ENCODE peak calls at places on chromosomes 12 and 14, in six cellular contexts. C, Z, O, L, F and R are unnamed samples.

GRCh38 chr14:20460458-20461229 is 590 bp downstream of the PIP4P1 start:
- DNase-seq in C (no peak), Z (peak), O (no peak), L (no peak), F (peak), R (no peak)

GRCh38 chr14:105229099-105229655 is 19.2 kb upstream of the BTBD6 start:
- DNase-seq in C (peak), Z (no peak), O (no peak), L (no peak), F (no peak), R (no peak)

GRCh38 chr14:83969998-83970397 is 1559.9 kb upstream of the FLRT2 start:
- DNase-seq in C (no peak), Z (no peak), O (no peak), L (no peak), F (no peak), R (no peak)

GRCh38 chr12:92466391-92467305 is 236.1 kb upstream of the PLEKHG7 start:
- DNase-seq in C (no peak), Z (no peak), O (peak), L (no peak), F (no peak), R (peak)

GRCh38 chr12:29552324-29552927 is 54.9 kb upstream of the OVCH1 start:
- DNase-seq in C (peak), Z (peak), O (peak), L (peak), F (peak), R (peak)

GRCh38 chr14:34365309-34365915 is 96.6 kb downstream of the SPTSSA start:
- DNase-seq in C (no peak), Z (no peak), O (no peak), L (peak), F (no peak), R (peak)

GRCh38 chr14:74653386-74654138 is 41.5 kb upstream of the LTBP2 start:
- DNase-seq in C (no peak), Z (no peak), O (no peak), L (no peak), F (no peak), R (peak)

GRCh38 chr12:71945883-71946282 is 7.2 kb downstream of the TPH2 start:
- DNase-seq in C (no peak), Z (no peak), O (no peak), L (no peak), F (no peak), R (no peak)

GRCh38 chr12:96989916-96990315 is 82.9 kb downstream of the NEDD1 start:
- DNase-seq in C (no peak), Z (no peak), O (no peak), L (peak), F (no peak), R (peak)

GRCh38 chr12:64232201-64232600 is 10.1 kb upstream of the KICS2 start:
- DNase-seq in C (no peak), Z (no peak), O (no peak), L (no peak), F (no peak), R (no peak)

GRCh38 chr14:41609704-41610183 is 3.1 kb downstream of the LRFN5 start:
- DNase-seq in C (peak), Z (no peak), O (peak), L (no peak), F (peak), R (peak)

GRCh38 chr12:52351196-52352059 is 15.9 kb downstream of the KRT85 start:
- DNase-seq in C (no peak), Z (peak), O (peak), L (no peak), F (no peak), R (no peak)

GRCh38 chr12:89117448-89118034 is 234.8 kb downstream of the DUSP6 start:
- DNase-seq in C (no peak), Z (no peak), O (no peak), L (peak), F (peak), R (no peak)

GRCh38 chr14:68391292-68392014 is 401.4 kb downstream of the ZFP36L1 start:
- DNase-seq in C (no peak), Z (no peak), O (no peak), L (no peak), F (no peak), R (no peak)

GRCh38 chr14:71675902-71676291 is 256.3 kb upstream of the RGS6 start:
- DNase-seq in C (no peak), Z (no peak), O (no peak), L (no peak), F (no peak), R (no peak)

GRCh38 chr14:79280400-79280670 is 931.0 kb downstream of the DIO2 start:
- DNase-seq in C (no peak), Z (no peak), O (no peak), L (no peak), F (no peak), R (no peak)